ENCODE peak calls at places on chromosomes 3 and 15, in nine cellular contexts. One of them, this sample, is unnamed.

GRCh38 chr15:66864086-66864830 is 162.2 kb downstream of the SMAD6 start:
- DNase-seq in A549: no peak
- DNase-seq in stomach: peak; percentile 8
- DNase-seq in K562: no peak
- DNase-seq in ovary: no peak
- DNase-seq in GM12878: no peak
- DNase-seq in tibial nerve: no peak
- DNase-seq in H1: no peak
- DNase-seq in transverse colon: peak; percentile 4
- DNase-seq in this sample: peak; percentile 26

GRCh38 chr3:44939581-44940036 is 36.4 kb downstream of the ZDHHC3 start:
- DNase-seq in A549: no peak
- DNase-seq in stomach: no peak
- DNase-seq in K562: no peak
- DNase-seq in ovary: no peak
- DNase-seq in GM12878: no peak
- DNase-seq in tibial nerve: no peak
- DNase-seq in H1: no peak
- DNase-seq in transverse colon: no peak
- DNase-seq in this sample: no peak

GRCh38 chr3:50208677-50209344 is 3.7 kb downstream of the SLC38A3 start:
- DNase-seq in A549: no peak
- DNase-seq in stomach: no peak
- DNase-seq in K562: no peak
- DNase-seq in ovary: no peak
- DNase-seq in GM12878: no peak
- DNase-seq in tibial nerve: no peak
- DNase-seq in H1: no peak
- DNase-seq in transverse colon: no peak
- DNase-seq in this sample: no peak

GRCh38 chr15:38267416-38268022 is 14.9 kb downstream of the SPRED1 start:
- DNase-seq in A549: no peak
- DNase-seq in stomach: no peak
- DNase-seq in K562: no peak
- DNase-seq in ovary: no peak
- DNase-seq in GM12878: no peak
- DNase-seq in tibial nerve: no peak
- DNase-seq in H1: no peak
- DNase-seq in transverse colon: no peak
- DNase-seq in this sample: no peak

GRCh38 chr3:73600293-73600938 is 24.3 kb downstream of the PDZRN3 start:
- DNase-seq in A549: no peak
- DNase-seq in stomach: no peak
- DNase-seq in K562: no peak
- DNase-seq in ovary: no peak
- DNase-seq in GM12878: no peak
- DNase-seq in tibial nerve: no peak
- DNase-seq in H1: no peak
- DNase-seq in transverse colon: no peak
- DNase-seq in this sample: no peak

GRCh38 chr15:50718700-50719125 is 32.1 kb upstream of the TRPM7 start:
- DNase-seq in A549: no peak
- DNase-seq in stomach: no peak
- DNase-seq in K562: no peak
- DNase-seq in ovary: no peak
- DNase-seq in GM12878: no peak
- DNase-seq in tibial nerve: no peak
- DNase-seq in H1: no peak
- DNase-seq in transverse colon: no peak
- DNase-seq in this sample: no peak

GRCh38 chr3:114741066-114741465 is 406.0 kb downstream of the ZBTB20 start:
- DNase-seq in A549: no peak
- DNase-seq in stomach: no peak
- DNase-seq in K562: no peak
- DNase-seq in ovary: no peak
- DNase-seq in GM12878: no peak
- DNase-seq in tibial nerve: no peak
- DNase-seq in H1: no peak
- DNase-seq in transverse colon: no peak
- DNase-seq in this sample: no peak

GRCh38 chr3:71168961-71169411 is 414.5 kb downstream of the FOXP1 start:
- DNase-seq in A549: no peak
- DNase-seq in stomach: no peak
- DNase-seq in K562: no peak
- DNase-seq in ovary: peak; percentile 37
- DNase-seq in GM12878: no peak
- DNase-seq in tibial nerve: no peak
- DNase-seq in H1: no peak
- DNase-seq in transverse colon: no peak
- DNase-seq in this sample: no peak

GRCh38 chr3:123395235-123395634 is 53.7 kb downstream of the ADCY5 start:
- DNase-seq in A549: no peak
- DNase-seq in stomach: no peak
- DNase-seq in K562: no peak
- DNase-seq in ovary: peak; percentile 18
- DNase-seq in GM12878: no peak
- DNase-seq in tibial nerve: no peak
- DNase-seq in H1: no peak
- DNase-seq in transverse colon: no peak
- DNase-seq in this sample: no peak

GRCh38 chr3:116386168-116386567 is 59.1 kb downstream of the LSAMP start:
- DNase-seq in A549: no peak
- DNase-seq in stomach: no peak
- DNase-seq in K562: no peak
- DNase-seq in ovary: no peak
- DNase-seq in GM12878: no peak
- DNase-seq in tibial nerve: no peak
- DNase-seq in H1: no peak
- DNase-seq in transverse colon: no peak
- DNase-seq in this sample: no peak

GRCh38 chr3:159762238-159762637 is 226.4 kb upstream of the IL12A start:
- DNase-seq in A549: peak; percentile 86
- DNase-seq in stomach: no peak
- DNase-seq in K562: no peak
- DNase-seq in ovary: no peak
- DNase-seq in GM12878: no peak
- DNase-seq in tibial nerve: no peak
- DNase-seq in H1: no peak
- DNase-seq in transverse colon: no peak
- DNase-seq in this sample: no peak

GRCh38 chr15:63362196-63362595 is 19.4 kb downstream of the CA12 start:
- DNase-seq in A549: no peak
- DNase-seq in stomach: peak; percentile 79
- DNase-seq in K562: peak; percentile 54
- DNase-seq in ovary: no peak
- DNase-seq in GM12878: no peak
- DNase-seq in tibial nerve: no peak
- DNase-seq in H1: no peak
- DNase-seq in transverse colon: peak; percentile 57
- DNase-seq in this sample: no peak

GRCh38 chr15:30649952-30650929 is 24.3 kb downstream of the ARHGAP11B start:
- DNase-seq in A549: no peak
- DNase-seq in stomach: no peak
- DNase-seq in K562: no peak
- DNase-seq in ovary: no peak
- DNase-seq in GM12878: peak; percentile 69
- DNase-seq in tibial nerve: no peak
- DNase-seq in H1: no peak
- DNase-seq in transverse colon: no peak
- DNase-seq in this sample: no peak

GRCh38 chr15:75198560-75199346 is 2.9 kb upstream of the C15orf39 start:
- DNase-seq in A549: no peak
- DNase-seq in stomach: no peak
- DNase-seq in K562: no peak
- DNase-seq in ovary: no peak
- DNase-seq in GM12878: peak; percentile 73
- DNase-seq in tibial nerve: no peak
- DNase-seq in H1: no peak
- DNase-seq in transverse colon: peak; percentile 52
- DNase-seq in this sample: no peak

GRCh38 chr15:88401972-88402656 is 65.1 kb downstream of the MRPL46 start:
- DNase-seq in A549: no peak
- DNase-seq in stomach: no peak
- DNase-seq in K562: no peak
- DNase-seq in ovary: no peak
- DNase-seq in GM12878: no peak
- DNase-seq in tibial nerve: no peak
- DNase-seq in H1: no peak
- DNase-seq in transverse colon: peak; percentile 12
- DNase-seq in this sample: no peak

GRCh38 chr15:59764775-59765174 is 75.7 kb upstream of the BNIP2 start:
- DNase-seq in A549: no peak
- DNase-seq in stomach: no peak
- DNase-seq in K562: no peak
- DNase-seq in ovary: no peak
- DNase-seq in GM12878: no peak
- DNase-seq in tibial nerve: no peak
- DNase-seq in H1: no peak
- DNase-seq in transverse colon: no peak
- DNase-seq in this sample: no peak

GRCh38 chr15:73972984-73973682 is 19.0 kb downstream of the STOML1 start:
- DNase-seq in A549: peak; percentile 62
- DNase-seq in stomach: peak; percentile 89
- DNase-seq in K562: peak; percentile 80
- DNase-seq in ovary: peak; percentile 85
- DNase-seq in GM12878: no peak
- DNase-seq in tibial nerve: peak; percentile 90
- DNase-seq in H1: peak; percentile 54
- DNase-seq in transverse colon: peak; percentile 90
- DNase-seq in this sample: peak; percentile 92

GRCh38 chr3:46851364-46852328 is 11.6 kb downstream of the MYL3 start:
- DNase-seq in A549: no peak
- DNase-seq in stomach: peak; percentile 7
- DNase-seq in K562: no peak
- DNase-seq in ovary: no peak
- DNase-seq in GM12878: no peak
- DNase-seq in tibial nerve: no peak
- DNase-seq in H1: no peak
- DNase-seq in transverse colon: no peak
- DNase-seq in this sample: no peak

DNA sequence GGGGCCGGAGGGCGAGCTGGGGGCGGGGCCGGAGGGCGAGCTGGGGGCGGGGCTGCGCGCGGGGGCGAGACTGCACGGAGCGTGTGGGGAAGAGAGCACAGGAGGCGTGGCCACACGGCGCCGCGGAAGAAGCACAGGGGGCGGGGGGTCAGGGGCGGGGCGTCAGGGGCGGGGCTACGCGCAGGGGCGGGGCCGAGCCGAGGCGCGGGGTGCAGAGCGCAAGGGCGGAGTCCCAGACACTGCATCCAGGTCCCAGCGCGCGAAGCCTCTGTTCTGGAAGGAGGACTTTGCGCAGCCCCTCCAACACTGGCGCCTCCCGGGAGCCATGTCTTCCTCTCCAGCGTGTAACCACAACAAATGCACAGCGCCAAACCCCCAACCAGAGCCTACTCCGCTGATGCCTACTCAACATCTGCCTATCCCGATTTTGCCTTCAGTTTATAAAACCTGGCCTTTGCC is 105.4 kb downstream of the IQSEC1 start:
- DNase-seq in A549: peak; percentile 89
- DNase-seq in stomach: peak; percentile 92
- DNase-seq in K562: peak; percentile 100
- DNase-seq in ovary: peak; percentile 94
- DNase-seq in GM12878: no peak
- DNase-seq in tibial nerve: peak; percentile 76
- DNase-seq in H1: peak; percentile 60
- DNase-seq in transverse colon: peak; percentile 93
- DNase-seq in this sample: peak; percentile 96
- TF ChIP-seq EP300 in A549: no peak
- TF ChIP-seq EP300 in stomach: no peak
- TF ChIP-seq EP300 in K562: no peak
- TF ChIP-seq EP300 in ovary: no peak
- TF ChIP-seq EP300 in GM12878: no peak
- TF ChIP-seq EP300 in tibial nerve: no peak
- TF ChIP-seq EP300 in H1: no peak
- TF ChIP-seq EP300 in transverse colon: no peak
- TF ChIP-seq EP300 in this sample: no peak

DNA sequence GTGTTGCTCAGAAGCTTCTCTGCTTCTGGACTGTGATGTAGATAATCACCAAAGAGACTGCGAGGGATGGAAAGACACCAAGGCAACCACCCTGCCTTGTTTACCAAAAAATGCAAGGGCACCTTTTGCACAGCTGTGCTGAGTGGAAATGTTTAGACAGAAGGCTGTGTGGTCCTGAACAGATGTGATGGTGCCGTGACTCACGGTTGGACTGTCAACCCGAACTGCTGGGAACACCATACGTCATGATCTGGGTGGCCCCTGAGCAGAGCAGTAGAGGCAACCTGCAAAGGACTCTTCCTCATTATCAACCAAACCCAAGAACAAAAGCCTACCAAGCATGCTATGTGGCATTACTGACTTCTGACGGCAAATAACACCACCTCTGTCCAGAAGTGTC is 61.3 kb upstream of the LPP start:
- DNase-seq in A549: no peak
- DNase-seq in stomach: no peak
- DNase-seq in K562: no peak
- DNase-seq in ovary: no peak
- DNase-seq in GM12878: no peak
- DNase-seq in tibial nerve: no peak
- DNase-seq in H1: no peak
- DNase-seq in transverse colon: no peak
- DNase-seq in this sample: no peak
- TF ChIP-seq EP300 in A549: no peak
- TF ChIP-seq EP300 in stomach: no peak
- TF ChIP-seq EP300 in K562: no peak
- TF ChIP-seq EP300 in ovary: no peak
- TF ChIP-seq EP300 in GM12878: no peak
- TF ChIP-seq EP300 in tibial nerve: no peak
- TF ChIP-seq EP300 in H1: no peak
- TF ChIP-seq EP300 in transverse colon: no peak
- TF ChIP-seq EP300 in this sample: no peak

GRCh38 chr3:190345027-190345821 is 23.0 kb upstream of the CLDN1 start:
- DNase-seq in A549: no peak
- DNase-seq in stomach: no peak
- DNase-seq in K562: no peak
- DNase-seq in ovary: peak; percentile 29
- DNase-seq in GM12878: no peak
- DNase-seq in tibial nerve: no peak
- DNase-seq in H1: no peak
- DNase-seq in transverse colon: no peak
- DNase-seq in this sample: no peak
- TF ChIP-seq EP300 in A549: peak; percentile 93
- TF ChIP-seq EP300 in stomach: no peak
- TF ChIP-seq EP300 in K562: no peak
- TF ChIP-seq EP300 in ovary: no peak
- TF ChIP-seq EP300 in GM12878: no peak
- TF ChIP-seq EP300 in tibial nerve: no peak
- TF ChIP-seq EP300 in H1: no peak
- TF ChIP-seq EP300 in transverse colon: no peak
- TF ChIP-seq EP300 in this sample: no peak

DNA sequence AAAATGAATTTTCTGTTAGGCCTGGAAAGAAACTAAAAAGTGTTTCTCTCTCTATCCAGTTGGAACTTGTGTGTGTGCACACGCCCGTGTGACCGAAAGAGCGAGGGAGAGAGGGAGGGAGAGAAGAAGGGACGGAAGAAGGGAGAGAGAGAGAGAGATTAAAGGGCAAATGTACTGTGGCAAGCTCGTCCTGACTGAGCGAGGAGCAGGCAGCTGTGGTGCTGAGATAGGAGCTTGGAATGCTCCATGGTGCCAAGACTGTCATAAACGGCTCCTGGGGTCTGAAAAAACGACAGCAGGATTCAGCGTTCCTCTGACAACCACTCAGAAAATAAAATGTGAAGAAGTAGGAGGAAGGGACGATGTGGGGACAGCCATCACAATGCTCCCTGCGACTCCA is 276.0 kb downstream of the SV2B start:
- DNase-seq in A549: no peak
- DNase-seq in stomach: no peak
- DNase-seq in K562: no peak
- DNase-seq in ovary: no peak
- DNase-seq in GM12878: no peak
- DNase-seq in tibial nerve: no peak
- DNase-seq in H1: no peak
- DNase-seq in transverse colon: no peak
- DNase-seq in this sample: no peak
- TF ChIP-seq EP300 in A549: no peak
- TF ChIP-seq EP300 in stomach: no peak
- TF ChIP-seq EP300 in K562: no peak
- TF ChIP-seq EP300 in ovary: no peak
- TF ChIP-seq EP300 in GM12878: no peak
- TF ChIP-seq EP300 in tibial nerve: no peak
- TF ChIP-seq EP300 in H1: no peak
- TF ChIP-seq EP300 in transverse colon: no peak
- TF ChIP-seq EP300 in this sample: no peak

This sample was measured in sigmoid colon.